ENCODE peak calls at places on chromosome 15, in seven cellular contexts. Q is fibroblast of lung, N is heart right ventricle, V is spleen, S is esophagus squamous epithelium, M is body of pancreas, K is stomach. E is an unnamed sample. For H3K4me1 and H3K9me3, the result is how much of the 10 kb centered on the place peaks cover.

GRCh38 chr15:51243774-51244173 is 94.6 kb downstream of the CYP19A1 start:
- DNase-seq in Q (peak), N (no peak), V (no peak), S (no peak), M (no peak), K (no peak), E (no peak)

GRCh38 chr15:35737521-35737920 is 191.6 kb upstream of the DPH6 start:
- DNase-seq in Q (peak), N (no peak), V (no peak), S (no peak), M (no peak), K (no peak), E (no peak)

GRCh38 chr15:90067181-90067952 is 34.9 kb downstream of the IDH2 start:
- DNase-seq in Q (no peak), N (no peak), V (no peak), S (no peak), M (peak), K (no peak), E (no peak)

GRCh38 chr15:78640840-78641733 is at the start of gene CHRNB4:
- DNase-seq in Q (no peak), N (no peak), V (no peak), S (no peak), M (no peak), K (no peak), E (peak)

GRCh38 chr15:48273047-48273446 is 58.2 kb upstream of the DUT start:
- DNase-seq in Q (no peak), N (no peak), V (no peak), S (no peak), M (no peak), K (no peak), E (no peak)

GRCh38 chr15:40251455-40252140 is 12.7 kb downstream of the PAK6 start:
- DNase-seq in Q (no peak), N (peak), V (peak), S (no peak), M (no peak), K (no peak), E (no peak)

GRCh38 chr15:74013374-74013893 is 18.9 kb downstream of the PML start:
- DNase-seq in Q (no peak), N (no peak), V (no peak), S (no peak), M (no peak), K (no peak), E (no peak)

GRCh38 chr15:96058103-96058851 is 272.2 kb upstream of the NR2F2 start:
- DNase-seq in Q (no peak), N (no peak), V (no peak), S (no peak), M (no peak), K (no peak), E (no peak)

GRCh38 chr15:90239371-90239770 is 5.4 kb downstream of the GDPGP1 start:
- DNase-seq in Q (no peak), N (no peak), V (no peak), S (no peak), M (no peak), K (no peak), E (no peak)

GRCh38 chr15:91942676-91943417 is 89.3 kb downstream of the SLCO3A1 start:
- DNase-seq in Q (peak), N (peak), V (no peak), S (peak), M (peak), K (peak), E (peak)

GRCh38 chr15:59691194-59691805 is 2.2 kb upstream of the BNIP2 start:
- DNase-seq in Q (peak), N (no peak), V (no peak), S (no peak), M (peak), K (peak), E (peak)

GRCh38 chr15:76139368-76140068 is 79.7 kb downstream of the TMEM266 start:
- DNase-seq in Q (peak), N (no peak), V (no peak), S (no peak), M (peak), K (peak), E (peak)

GRCh38 chr15:73865904-73866303 is 7.5 kb upstream of the TBC1D21 start:
- DNase-seq in Q (no peak), N (no peak), V (no peak), S (no peak), M (no peak), K (peak), E (no peak)

GRCh38 chr15:29952245-29952644 is 130.0 kb upstream of the TJP1 start:
- DNase-seq in Q (no peak), N (no peak), V (no peak), S (no peak), M (no peak), K (no peak), E (no peak)

DNA sequence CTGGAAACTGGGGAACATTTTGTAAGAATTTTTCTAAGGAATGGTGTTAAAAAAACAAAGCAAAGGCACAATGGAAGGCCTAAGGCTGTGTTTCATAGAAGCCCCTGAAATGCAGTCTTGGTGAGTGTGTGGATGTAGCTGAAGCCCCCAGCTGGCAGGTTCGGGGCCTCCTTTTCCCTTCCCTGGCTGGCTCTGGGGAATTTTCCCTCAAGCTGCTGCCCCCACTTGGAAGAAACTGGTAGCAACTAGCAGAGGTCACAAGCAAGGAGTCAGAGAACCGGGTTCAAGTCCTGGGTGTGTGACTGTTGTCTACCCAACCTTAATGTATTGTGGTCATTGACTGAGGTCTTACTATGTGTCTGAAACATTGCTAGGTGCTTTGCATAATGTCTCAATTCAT is 85.3 kb upstream of the MYZAP start:
- DNase-seq in Q (no peak), N (no peak), V (no peak), S (no peak), M (no peak), K (no peak), E (no peak)
- H3K4me1 ChIP-seq in Q (under half), N (under half), V (under half), S (half or more), M (half or more), K (half or more), E (under half)

GRCh38 chr15:37793851-37794250 is 140.6 kb upstream of the TMCO5A start:
- DNase-seq in Q (no peak), N (no peak), V (no peak), S (no peak), M (no peak), K (no peak), E (no peak)
- TF ChIP-seq CTCF in Q (peak), N (no peak), V (no peak), S (no peak), M (no peak), K (no peak), E (no peak)

DNA sequence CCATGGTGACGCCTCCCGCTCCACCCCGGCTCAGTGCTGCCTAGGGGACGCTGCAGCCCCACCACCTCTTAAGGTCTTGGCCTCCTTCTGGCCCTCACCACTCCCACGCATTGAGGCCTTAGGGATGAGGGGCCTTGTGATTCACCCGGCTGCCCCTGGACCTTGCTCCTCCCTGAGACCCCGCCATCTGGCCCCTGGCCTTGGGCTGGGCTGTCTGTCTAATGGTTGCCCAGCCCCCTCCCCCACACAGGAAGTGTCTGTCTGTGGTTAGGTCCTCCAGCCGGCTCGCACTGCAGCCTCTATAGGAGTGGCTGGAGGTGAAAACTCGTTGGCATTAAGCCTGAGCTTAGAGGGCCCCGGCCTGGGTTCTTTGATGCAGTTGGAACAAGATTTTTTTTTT is 21.5 kb upstream of the MTHFS start:
- DNase-seq in Q (no peak), N (no peak), V (peak), S (no peak), M (no peak), K (no peak), E (no peak)
- H3K9me3 ChIP-seq in Q (under half), N (half or more), V (under half), S (half or more), M (under half), K (half or more), E (half or more)

DNA sequence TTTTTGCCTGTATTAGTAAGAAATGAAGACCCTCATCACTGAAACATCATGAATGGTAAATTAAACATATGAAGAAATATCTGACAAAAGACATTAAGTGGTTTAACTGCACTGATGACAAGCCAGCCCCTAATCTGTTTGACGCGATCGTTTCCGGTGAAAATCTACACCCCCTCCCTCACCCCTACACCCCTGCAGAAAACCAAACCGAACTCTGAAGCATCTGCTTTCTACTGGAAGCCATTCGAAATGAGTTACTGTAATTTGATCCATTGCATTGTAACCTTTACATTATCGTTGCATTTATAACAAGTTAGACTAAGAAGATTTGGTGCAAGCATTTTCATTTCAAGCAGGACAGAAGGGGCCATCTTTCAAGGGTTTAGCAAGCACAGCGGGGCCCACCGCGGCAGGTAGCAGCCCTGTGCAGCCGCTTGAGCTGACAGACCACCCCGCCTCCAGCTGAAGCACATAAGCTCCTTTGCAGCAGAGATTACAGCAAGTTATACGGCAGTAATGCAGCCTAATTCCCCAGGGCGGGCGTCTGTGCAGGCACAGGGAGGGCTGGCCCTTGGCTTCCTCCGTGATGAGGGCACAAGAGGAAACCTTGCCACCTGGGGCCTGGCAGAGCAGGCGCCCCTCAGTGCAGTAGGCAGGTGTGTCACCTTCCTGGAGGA is 79.3 kb downstream of the CHSY1 start:
- DNase-seq in Q (peak), N (no peak), V (no peak), S (no peak), M (no peak), K (no peak), E (no peak)
- H3K4me1 ChIP-seq in Q (under half), N (under half), V (half or more), S (half or more), M (under half), K (under half), E (under half)

GRCh38 chr15:68051109-68051508 is 3.0 kb upstream of the PIAS1 start:
- DNase-seq in Q (no peak), N (no peak), V (no peak), S (no peak), M (no peak), K (no peak), E (no peak)
- TF ChIP-seq CTCF in Q (no peak), N (no peak), V (no peak), S (no peak), M (no peak), K (no peak), E (no peak)

GRCh38 chr15:25072857-25073476 is 118.2 kb downstream of the SNRPN start:
- DNase-seq in Q (no peak), N (no peak), V (no peak), S (no peak), M (no peak), K (no peak), E (no peak)
- H3K9me3 ChIP-seq in Q (under half), N (half or more), V (half or more), S (half or more), M (half or more), K (half or more), E (half or more)

GRCh38 chr15:50206020-50206419 is 24.0 kb downstream of the SLC27A2 start:
- DNase-seq in Q (no peak), N (no peak), V (no peak), S (no peak), M (no peak), K (no peak), E (no peak)
- H3K4me1 ChIP-seq in Q (under half), N (under half), V (under half), S (under half), M (under half), K (under half), E (under half)